ENCODE peak calls at places on chromosomes 1 and 21, in four cellular contexts. One of them, this sample, is unnamed.
A peak's percentile ranks its signal among the peaks of the same experiment; 100 is the strongest.

GRCh38 chr1:50271968-50272578 is 151.2 kb downstream of the DMRTA2 start:
- DNase-seq in upper lobe of right lung: peak; percentile 68
- DNase-seq in A549: peak; percentile 39
- DNase-seq in Panc1: peak; percentile 25
- DNase-seq in this sample: peak; percentile 54

GRCh38 chr1:58649555-58649954 is 50.3 kb downstream of the MYSM1 start:
- DNase-seq in upper lobe of right lung: no peak
- DNase-seq in A549: no peak
- DNase-seq in Panc1: no peak
- DNase-seq in this sample: no peak

GRCh38 chr1:43543567-43543966 is 12.9 kb downstream of the PTPRF start:
- DNase-seq in upper lobe of right lung: no peak
- DNase-seq in A549: no peak
- DNase-seq in Panc1: no peak
- DNase-seq in this sample: no peak

GRCh38 chr1:205484985-205485967 is 19.2 kb upstream of the CDK18 start:
- DNase-seq in upper lobe of right lung: peak; percentile 77
- DNase-seq in A549: peak; percentile 94
- DNase-seq in Panc1: no peak
- DNase-seq in this sample: peak; percentile 67

GRCh38 chr1:85451236-85451830 is 13.6 kb downstream of the DDAH1 start:
- DNase-seq in upper lobe of right lung: no peak
- DNase-seq in A549: no peak
- DNase-seq in Panc1: no peak
- DNase-seq in this sample: no peak

GRCh38 chr1:48643193-48643592 is 133.5 kb downstream of the BEND5 start:
- DNase-seq in upper lobe of right lung: no peak
- DNase-seq in A549: no peak
- DNase-seq in Panc1: no peak
- DNase-seq in this sample: no peak

GRCh38 chr1:226002667-226003501 is 3.7 kb upstream of the SDE2 start:
- DNase-seq in upper lobe of right lung: peak; percentile 82
- DNase-seq in A549: peak; percentile 25
- DNase-seq in Panc1: no peak
- DNase-seq in this sample: peak; percentile 87

GRCh38 chr21:37530901-37531351 is 164.4 kb downstream of the DYRK1A start:
- DNase-seq in upper lobe of right lung: no peak
- DNase-seq in A549: no peak
- DNase-seq in Panc1: no peak
- DNase-seq in this sample: no peak

GRCh38 chr1:228085287-228085926 is 2.9 kb downstream of the ARF1 start:
- DNase-seq in upper lobe of right lung: peak; percentile 64
- DNase-seq in A549: no peak
- DNase-seq in Panc1: no peak
- DNase-seq in this sample: peak; percentile 49

GRCh38 chr1:194618101-194618500 is 1431.7 kb upstream of the B3GALT2 start:
- DNase-seq in upper lobe of right lung: no peak
- DNase-seq in A549: no peak
- DNase-seq in Panc1: no peak
- DNase-seq in this sample: no peak

GRCh38 chr1:145885738-145886287 is at the start of gene ANKRD35:
- DNase-seq in upper lobe of right lung: peak; percentile 93
- DNase-seq in A549: peak; percentile 98
- DNase-seq in Panc1: no peak
- DNase-seq in this sample: peak; percentile 94

GRCh38 chr21:28752131-28752530 is 240.5 kb downstream of the LTN1 start:
- DNase-seq in upper lobe of right lung: no peak
- DNase-seq in A549: no peak
- DNase-seq in Panc1: no peak
- DNase-seq in this sample: no peak
- H3K4me1 ChIP-seq in upper lobe of right lung: peaks cover 5% of the 10 kb centered on the region
- H3K4me1 ChIP-seq in A549: no peaks in the 10 kb centered on the region
- H3K4me1 ChIP-seq in Panc1: no peaks in the 10 kb centered on the region
- H3K4me1 ChIP-seq in this sample: peaks cover 8% of the 10 kb centered on the region

DNA sequence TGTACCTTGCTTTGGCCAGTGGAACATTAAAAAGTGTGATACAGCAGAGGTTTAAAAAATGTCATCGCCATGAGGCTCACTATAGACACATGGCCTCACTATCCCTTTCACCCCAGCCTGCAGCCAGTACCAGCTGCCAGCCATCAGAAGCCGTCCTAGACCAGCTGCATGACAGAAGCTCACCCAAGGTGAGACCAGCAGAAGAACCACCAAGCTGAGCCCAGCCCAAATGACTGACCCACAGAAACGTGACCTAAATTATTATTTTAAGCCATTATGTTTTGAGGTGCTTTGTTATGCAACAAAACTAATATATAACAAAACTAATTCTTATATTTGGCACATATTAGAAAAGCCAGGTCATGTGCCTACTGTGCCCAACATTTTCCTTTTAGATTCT is 91.1 kb downstream of the KCNN3 start:
- DNase-seq in upper lobe of right lung: no peak
- DNase-seq in A549: no peak
- DNase-seq in Panc1: no peak
- DNase-seq in this sample: no peak
- H3K4me3 ChIP-seq in upper lobe of right lung: no peak overlapping the region
- H3K4me3 ChIP-seq in A549: no peak overlapping the region
- H3K4me3 ChIP-seq in Panc1: no peak overlapping the region
- H3K4me3 ChIP-seq in this sample: no peak overlapping the region

DNA sequence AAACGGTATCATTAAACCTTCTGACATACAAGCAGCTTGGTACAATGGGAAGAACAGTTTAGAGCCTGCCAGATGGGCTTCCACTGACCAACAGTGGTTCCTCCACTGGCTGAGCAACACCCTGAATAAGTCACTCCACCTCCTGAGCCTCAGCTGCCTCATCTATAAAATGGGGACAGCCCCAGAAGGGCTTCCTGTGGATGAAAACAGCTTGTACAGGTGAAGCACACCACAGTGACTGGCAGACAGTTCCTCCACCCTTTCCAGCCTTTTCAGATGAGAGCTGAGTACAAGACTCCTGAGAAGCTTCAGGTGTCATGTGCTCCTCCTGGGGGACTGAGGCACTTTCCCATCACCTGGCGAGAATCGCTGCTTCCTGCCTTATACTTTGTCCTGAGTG is 2.1 kb downstream of the CAPZB start:
- DNase-seq in upper lobe of right lung: no peak
- DNase-seq in A549: no peak
- DNase-seq in Panc1: no peak
- DNase-seq in this sample: no peak
- H3K4me1 ChIP-seq in upper lobe of right lung: peaks cover 80% of the 10 kb centered on the region
- H3K4me1 ChIP-seq in A549: peaks cover 34% of the 10 kb centered on the region
- H3K4me1 ChIP-seq in Panc1: peaks cover 70% of the 10 kb centered on the region
- H3K4me1 ChIP-seq in this sample: peaks cover 83% of the 10 kb centered on the region

GRCh38 chr1:174242856-174243255 is 83.5 kb downstream of the RABGAP1L start:
- DNase-seq in upper lobe of right lung: no peak
- DNase-seq in A549: no peak
- DNase-seq in Panc1: no peak
- DNase-seq in this sample: no peak

GRCh38 chr1:174243451-174244000 is 84.2 kb downstream of the RABGAP1L start:
- DNase-seq in upper lobe of right lung: no peak
- DNase-seq in A549: no peak
- DNase-seq in Panc1: no peak
- DNase-seq in this sample: no peak

GRCh38 chr1:174244017-174244416 is 84.7 kb downstream of the RABGAP1L start:
- DNase-seq in upper lobe of right lung: no peak
- DNase-seq in A549: no peak
- DNase-seq in Panc1: no peak
- DNase-seq in this sample: no peak

GRCh38 chr1:174239541-174239940 is 80.2 kb downstream of the RABGAP1L start:
- DNase-seq in upper lobe of right lung: no peak
- DNase-seq in A549: no peak
- DNase-seq in Panc1: no peak
- DNase-seq in this sample: no peak
- H3K4me3 ChIP-seq in upper lobe of right lung: no peak overlapping the region
- H3K4me3 ChIP-seq in A549: peak overlapping the region; percentile 56
- H3K4me3 ChIP-seq in Panc1: peak overlapping the region; percentile 54
- H3K4me3 ChIP-seq in this sample: no peak overlapping the region

GRCh38 chr1:143718524-143718923 is 253.3 kb downstream of the FAM72C start:
- DNase-seq in upper lobe of right lung: no peak
- DNase-seq in A549: no peak
- DNase-seq in Panc1: no peak
- DNase-seq in this sample: no peak

GRCh38 chr1:143720087-143721023 is 251.4 kb downstream of the FAM72C start:
- DNase-seq in upper lobe of right lung: peak; percentile 76
- DNase-seq in A549: peak; percentile 35
- DNase-seq in Panc1: no peak
- DNase-seq in this sample: peak; percentile 63

GRCh38 chr1:143718021-143718420 is 253.8 kb downstream of the FAM72C start:
- DNase-seq in upper lobe of right lung: no peak
- DNase-seq in A549: no peak
- DNase-seq in Panc1: no peak
- DNase-seq in this sample: no peak

GRCh38 chr1:143717434-143717833 is 254.4 kb downstream of the FAM72C start:
- DNase-seq in upper lobe of right lung: no peak
- DNase-seq in A549: no peak
- DNase-seq in Panc1: no peak
- DNase-seq in this sample: no peak

DNA sequence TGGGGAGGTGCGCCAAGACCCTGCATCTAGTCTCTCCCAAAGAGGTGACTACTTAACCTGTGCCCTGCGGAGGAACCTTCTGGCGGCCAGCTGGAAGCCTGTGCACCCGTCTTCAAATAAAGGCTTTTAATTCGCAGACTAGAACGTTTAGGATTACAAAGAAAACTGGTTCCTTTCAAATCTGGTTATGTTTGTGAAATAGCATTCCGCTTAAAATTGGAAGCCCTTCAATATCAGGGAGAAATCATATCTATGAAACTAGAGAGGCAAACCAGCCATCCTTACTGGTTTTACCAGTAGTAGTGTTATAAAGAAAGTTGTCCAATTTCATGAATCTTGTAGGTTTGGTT is 250.8 kb downstream of the FAM72C start:
- DNase-seq in upper lobe of right lung: no peak
- DNase-seq in A549: no peak
- DNase-seq in Panc1: no peak
- DNase-seq in this sample: no peak
- H3K4me1 ChIP-seq in upper lobe of right lung: no peaks in the 10 kb centered on the region
- H3K4me1 ChIP-seq in A549: no peaks in the 10 kb centered on the region
- H3K4me1 ChIP-seq in Panc1: no peaks in the 10 kb centered on the region
- H3K4me1 ChIP-seq in this sample: no peaks in the 10 kb centered on the region

This sample was measured in lower lobe of right lung.